ENCODE peak calls at places on chromosomes 7 and 10, in six cellular contexts. Q is type B pancreatic cell, D is cardiac muscle cell, A is left ventricle myocardium inferior, Z is Calu3, F is hepatocyte. R is an unnamed sample.
A peak's percentile ranks its signal among the peaks of the same experiment; 100 is the strongest.

GRCh38 chr10:34584164-34584563 is 230.9 kb downstream of the PARD3 start:
- DNase-seq in Z (no peak), Q (no peak), D (no peak), A (no peak), F (peak; percentile 5), R (peak; percentile 74)

GRCh38 chr10:70561558-70561957 is 41.0 kb downstream of the PRF1 start:
- DNase-seq in F (no peak), Z (no peak), D (no peak), Q (no peak), A (no peak), R (no peak)

GRCh38 chr10:30047430-30047829 is 12.0 kb downstream of the JCAD start:
- DNase-seq in Z (no peak), A (no peak), D (no peak), Q (no peak), F (no peak), R (no peak)

GRCh38 chr10:89391882-89392756 is at the start of gene IFIT1:
- DNase-seq in A (no peak), Q (no peak), Z (peak; percentile 34), D (peak; percentile 86), F (peak; percentile 79), R (peak; percentile 85)

GRCh38 chr10:74930962-74931361 is 104.6 kb downstream of the KAT6B start:
- DNase-seq in Z (no peak), A (no peak), D (no peak), Q (no peak), F (no peak), R (no peak)

GRCh38 chr7:15822123-15822495 is 135.6 kb upstream of the MEOX2 start:
- DNase-seq in F (no peak), A (no peak), Z (no peak), D (no peak), Q (no peak), R (no peak)

GRCh38 chr10:112461029-112461887 is 14.2 kb downstream of the VTI1A start:
- DNase-seq in Q (no peak), D (no peak), Z (no peak), A (no peak), F (no peak), R (peak; percentile 46)

GRCh38 chr10:85524001-85524400 is 842.6 kb downstream of the GRID1 start:
- DNase-seq in Z (no peak), F (peak; percentile 21), D (peak; percentile 65), Q (no peak), A (no peak), R (no peak)

GRCh38 chr7:143407296-143408246 is 1.1 kb downstream of the EPHA1 start:
- DNase-seq in F (no peak), A (no peak), Q (no peak), D (no peak), Z (no peak), R (no peak)

GRCh38 chr10:58829839-58830238 is 317.2 kb downstream of the BICC1 start:
- DNase-seq in A (no peak), Q (no peak), F (no peak), D (no peak), Z (no peak), R (no peak)

GRCh38 chr10:58514102-58514472 is 1.4 kb downstream of the BICC1 start:
- DNase-seq in Z (no peak), F (no peak), A (no peak), D (no peak), Q (no peak), R (no peak)

GRCh38 chr7:102286237-102287081 is at the start of gene SH2B2:
- DNase-seq in F (peak; percentile 87), Z (peak; percentile 52), D (peak; percentile 79), A (peak; percentile 78), Q (peak; percentile 81), R (no peak)

GRCh38 chr10:94963901-94964300 is 25.4 kb downstream of the CYP2C9 start:
- DNase-seq in F (peak; percentile 76), A (no peak), Q (no peak), Z (peak; percentile 6), D (peak; percentile 64), R (no peak)
- TF ChIP-seq CTCF in F (peak; percentile 73), A (peak; percentile 63), Q (peak; percentile 79), Z (peak; percentile 52), D (peak; percentile 53), R (peak; percentile 23)

DNA sequence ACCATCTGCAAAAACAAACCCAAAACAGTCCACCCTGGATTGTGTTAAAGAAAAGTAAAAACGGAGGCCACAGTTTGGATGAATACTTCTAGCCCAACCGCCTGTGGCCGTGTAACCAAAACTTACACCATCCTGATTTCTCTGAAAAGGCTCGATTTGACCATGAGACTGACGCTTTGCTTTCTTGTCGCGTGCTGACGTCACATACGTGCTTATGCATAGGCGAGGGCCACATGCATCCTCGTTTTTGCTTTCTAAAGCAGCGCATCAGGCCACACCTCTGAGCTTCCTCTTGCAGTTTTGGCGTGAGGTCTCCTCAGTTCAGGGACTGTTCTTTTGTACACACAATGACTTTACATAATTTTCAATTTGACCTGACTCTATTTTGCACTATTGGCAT is 526.6 kb downstream of the GLRX3 start:
- DNase-seq in Z (no peak), F (no peak), Q (no peak), D (no peak), A (no peak), R (no peak)
- TF ChIP-seq CTCF in Z (no peak), F (no peak), Q (no peak), D (no peak), A (no peak), R (no peak)

GRCh38 chr10:7626283-7626682 is 40.5 kb downstream of the ITIH5 start:
- DNase-seq in Q (no peak), D (no peak), A (no peak), F (no peak), Z (peak; percentile 23), R (no peak)

GRCh38 chr10:7625836-7626235 is 40.9 kb downstream of the ITIH5 start:
- DNase-seq in D (no peak), Z (no peak), Q (no peak), F (no peak), A (no peak), R (no peak)

GRCh38 chr10:7625009-7625408 is 41.8 kb downstream of the ITIH5 start:
- DNase-seq in A (no peak), Z (no peak), Q (no peak), F (no peak), D (no peak), R (no peak)

DNA sequence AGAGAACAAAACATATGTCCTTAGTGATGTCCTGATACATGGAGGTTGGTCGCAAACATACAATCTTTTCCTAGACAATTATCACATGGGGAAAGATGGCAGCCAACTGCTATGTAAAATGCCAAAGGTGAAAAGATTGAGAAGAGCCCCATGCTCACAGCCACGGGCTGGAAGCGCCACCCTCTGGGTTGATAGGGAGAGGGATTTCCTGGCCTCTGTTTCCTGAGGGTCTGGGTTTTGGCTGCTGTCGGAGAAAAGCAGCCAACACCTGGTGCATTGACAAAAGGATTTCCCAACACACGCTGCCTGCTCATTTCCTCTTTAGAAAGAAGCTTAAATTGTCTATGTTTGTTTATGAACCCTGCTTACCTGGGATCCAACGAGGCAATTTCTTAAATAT is 43.8 kb downstream of the ITIH5 start:
- DNase-seq in Q (no peak), A (no peak), F (peak; percentile 19), D (peak; percentile 58), Z (no peak), R (no peak)
- TF ChIP-seq CTCF in Q (peak; percentile 40), A (peak; percentile 68), F (peak; percentile 34), D (peak; percentile 59), Z (no peak), R (no peak)

GRCh38 chr7:1044189-1045037 is at the start of gene GPR146:
- DNase-seq in Q (peak; percentile 99), A (peak; percentile 97), D (peak; percentile 99), Z (peak; percentile 100), F (peak; percentile 99), R (peak; percentile 71)

GRCh38 chr7:1046722-1047679 is 2.7 kb downstream of the GPR146 start:
- DNase-seq in Z (peak; percentile 44), A (no peak), D (no peak), Q (no peak), F (no peak), R (no peak)

GRCh38 chr7:1043552-1044188 is 676 bp upstream of the GPR146 start:
- DNase-seq in F (no peak), Z (no peak), Q (no peak), D (no peak), A (no peak), R (no peak)

GRCh38 chr7:1045727-1046063 is 1.3 kb downstream of the GPR146 start:
- DNase-seq in A (no peak), Z (no peak), F (no peak), Q (no peak), D (no peak), R (no peak)

GRCh38 chr7:1045038-1045726 is 836 bp downstream of the GPR146 start:
- DNase-seq in D (no peak), Q (no peak), Z (no peak), F (no peak), A (no peak), R (no peak)
- TF ChIP-seq CTCF in D (no peak), Q (no peak), Z (no peak), F (no peak), A (no peak), R (no peak)